ENCODE peak calls at places on chromosomes 1 and 21, in five cellular contexts. M is sciatic nerve, S is HEK293T, G is COR-L47, C is endothelial cell. J is an unnamed sample.

GRCh38 chr1:240092301-240093119 is 827 bp downstream of the FMN2 start:
- DNase-seq in G (peak; percentile 34), C (peak; percentile 49), M (peak; percentile 62), S (peak; percentile 53), J (no peak)

GRCh38 chr1:234507626-234508387 is 28.8 kb upstream of the TARBP1 start:
- DNase-seq in G (no peak), C (no peak), M (no peak), S (no peak), J (no peak)

GRCh38 chr21:34910396-34910795 is 138.7 kb downstream of the RUNX1 start:
- DNase-seq in M (no peak), S (no peak), C (no peak), G (no peak), J (peak; percentile 76)

GRCh38 chr1:167820684-167821355 is 93.1 kb downstream of the ADCY10 start:
- DNase-seq in G (no peak), S (no peak), C (no peak), M (no peak), J (no peak)

GRCh38 chr1:48817505-48818114 is 40.9 kb upstream of the BEND5 start:
- DNase-seq in G (peak; percentile 61), M (peak; percentile 63), S (peak; percentile 62), C (peak; percentile 79), J (peak; percentile 71)

GRCh38 chr1:50236656-50237055 is 127.9 kb downstream of the ELAVL4 start:
- DNase-seq in G (no peak), C (no peak), M (no peak), S (no peak), J (no peak)

GRCh38 chr1:206580438-206581113 is 31.7 kb downstream of the EIF2D start:
- DNase-seq in M (peak; percentile 28), C (no peak), G (no peak), S (no peak), J (no peak)

GRCh38 chr1:207298666-207299065 is 22.8 kb upstream of the CD55 start:
- DNase-seq in C (no peak), M (no peak), S (no peak), G (no peak), J (no peak)